ENCODE peak calls at places on chromosomes 1 and 21, in ten cellular contexts. C is A549; V is thoracic aorta; R is activated CD8-positive, alpha-beta memory T cell treated with anti-CD3 and anti-CD28 coated beads, Interleukin-2, amount 10 ng/mL, durations not matched to agents 7 days and 5 days; Q is LHCN-M2; Z is CD8-positive, alpha-beta T cell; L is stimulated activated CD4-positive, alpha-beta T cell treated with anti-CD3 and anti-CD28 coated beads, Interleukin-15, amount 100 ng/mL, for 1 hour; W is CD8-positive, alpha-beta memory T cell; P is RCC 7860; M is endothelial cell. O is an unnamed sample.

GRCh38 chr1:70719164-70719563 is 308.1 kb downstream of the CTH start:
- DNase-seq in C (no peak), V (no peak), R (no peak), Q (no peak), Z (no peak), L (no peak), W (no peak), P (no peak), M (no peak), O (no peak)

GRCh38 chr1:94741956-94742355 is 78.2 kb upstream of the SLC44A3 start:
- DNase-seq in C (no peak), V (no peak), R (no peak), Q (no peak), Z (no peak), L (no peak), W (no peak), P (no peak), M (no peak), O (no peak)

GRCh38 chr1:16215882-16216753 is 3.7 kb upstream of the ARHGEF19 start:
- DNase-seq in C (peak), V (peak), R (peak), Q (peak), Z (peak), L (no peak), W (peak), P (no peak), M (peak), O (peak)

GRCh38 chr1:154707901-154708514 is 100.0 kb upstream of the ADAR start:
- DNase-seq in C (no peak), V (no peak), R (no peak), Q (no peak), Z (no peak), L (no peak), W (no peak), P (no peak), M (no peak), O (no peak)

GRCh38 chr1:229035054-229035747 is 235.7 kb upstream of the RAB4A start:
- DNase-seq in C (no peak), V (no peak), R (peak), Q (no peak), Z (no peak), L (no peak), W (no peak), P (peak), M (no peak), O (no peak)

GRCh38 chr21:36835383-36835795 is 131.1 kb downstream of the HLCS start:
- DNase-seq in C (no peak), V (no peak), R (no peak), Q (peak), Z (no peak), L (no peak), W (no peak), P (no peak), M (no peak), O (no peak)

GRCh38 chr1:245614476-245614875 is 459.7 kb downstream of the KIF26B start:
- DNase-seq in C (no peak), V (no peak), R (no peak), Q (no peak), Z (no peak), L (no peak), W (no peak), P (no peak), M (no peak), O (no peak)

GRCh38 chr1:53944469-53945182 is 873 bp downstream of the IFT25 start:
- DNase-seq in C (no peak), V (no peak), R (no peak), Q (no peak), Z (no peak), L (no peak), W (no peak), P (no peak), M (no peak), O (no peak)

GRCh38 chr1:48499211-48499610 is 27.2 kb upstream of the SPATA6 start:
- DNase-seq in C (no peak), V (no peak), R (no peak), Q (no peak), Z (no peak), L (no peak), W (no peak), P (no peak), M (no peak), O (no peak)

GRCh38 chr1:55970711-55971110 is 608.7 kb downstream of the PLPP3 start:
- DNase-seq in C (no peak), V (no peak), R (no peak), Q (peak), Z (no peak), L (no peak), W (no peak), P (no peak), M (no peak), O (no peak)

GRCh38 chr1:25932321-25932720 is 26.1 kb upstream of the STMN1 start:
- DNase-seq in C (no peak), V (no peak), R (no peak), Q (no peak), Z (no peak), L (no peak), W (no peak), P (no peak), M (no peak), O (no peak)

GRCh38 chr1:50047916-50048694 is 24.4 kb upstream of the AGBL4 start:
- DNase-seq in C (no peak), V (no peak), R (no peak), Q (no peak), Z (no peak), L (no peak), W (no peak), P (no peak), M (peak), O (no peak)

GRCh38 chr1:145872421-145872891 is 13.2 kb downstream of the ANKRD35 start:
- DNase-seq in C (no peak), V (no peak), R (no peak), Q (no peak), Z (no peak), L (no peak), W (no peak), P (no peak), M (no peak), O (peak)

GRCh38 chr1:193104496-193104905 is 713 bp downstream of the GLRX2 start:
- DNase-seq in C (peak), V (no peak), R (peak), Q (peak), Z (no peak), L (no peak), W (peak), P (peak), M (peak), O (peak)

GRCh38 chr1:168610111-168610510 is 33.7 kb downstream of the XCL1 start:
- DNase-seq in C (no peak), V (no peak), R (no peak), Q (no peak), Z (no peak), L (no peak), W (no peak), P (no peak), M (no peak), O (no peak)

GRCh38 chr1:97907886-97908285 is 12.9 kb downstream of the DPYD start:
- DNase-seq in C (no peak), V (no peak), R (no peak), Q (no peak), Z (no peak), L (no peak), W (no peak), P (no peak), M (no peak), O (no peak)

GRCh38 chr1:44808938-44809917 is 905 bp downstream of the BTBD19 start:
- DNase-seq in C (no peak), V (no peak), R (peak), Q (peak), Z (peak), L (peak), W (peak), P (peak), M (no peak), O (peak)

GRCh38 chr1:169884616-169885015 is 9.1 kb downstream of the SCYL3 start:
- DNase-seq in C (no peak), V (no peak), R (no peak), Q (no peak), Z (no peak), L (no peak), W (no peak), P (no peak), M (no peak), O (no peak)

GRCh38 chr1:233885196-233886028 is 19.1 kb upstream of the SLC35F3 start:
- DNase-seq in C (no peak), V (no peak), R (no peak), Q (no peak), Z (no peak), L (no peak), W (no peak), P (peak), M (no peak), O (no peak)

O was measured in ascending aorta.